ENCODE peak calls at places on chromosomes 16 and 17, in nine cellular contexts. I is fibroblast of lung, E is PC-3, L is HCT116, S is neural progenitor cell, K is DND-41, U is kidney, H is NT2/D1, P is IMR-90. C is an unnamed sample.

GRCh38 chr16:35574454-35575431 is 2115.3 kb downstream of the TP53TG3F start:
- DNase-seq in I (no peak), E (no peak), L (no peak), S (no peak), K (no peak), U (peak; percentile 76), H (no peak), P (no peak), C (no peak)

GRCh38 chr17:50533720-50534148 is 1.2 kb downstream of the EPN3 start:
- DNase-seq in I (peak; percentile 41), E (peak; percentile 63), L (no peak), S (no peak), K (no peak), U (peak; percentile 86), H (no peak), P (peak; percentile 33), C (no peak)

GRCh38 chr17:81254955-81255717 is 16.0 kb downstream of the NDUFAF8 start:
- DNase-seq in I (peak; percentile 77), E (peak; percentile 77), L (no peak), S (peak; percentile 76), K (no peak), U (peak; percentile 95), H (no peak), P (peak; percentile 82), C (no peak)

GRCh38 chr17:53649201-53649600 is 173.5 kb upstream of the KIF2B start:
- DNase-seq in I (no peak), E (no peak), L (no peak), S (no peak), K (no peak), U (no peak), H (no peak), P (no peak), C (no peak)

GRCh38 chr17:65975878-65976277 is 216.1 kb downstream of the CEP112 start:
- DNase-seq in I (no peak), E (no peak), L (no peak), S (peak; percentile 59), K (no peak), U (no peak), H (no peak), P (no peak), C (no peak)

GRCh38 chr16:4307215-4308037 is 8.4 kb upstream of the GLIS2 start:
- DNase-seq in I (peak; percentile 93), E (peak; percentile 95), L (peak; percentile 92), S (peak; percentile 97), K (peak; percentile 98), U (peak; percentile 99), H (peak; percentile 86), P (peak; percentile 94), C (no peak)

GRCh38 chr16:70428178-70428998 is 10.5 kb downstream of the ST3GAL2 start:
- DNase-seq in I (peak; percentile 96), E (peak; percentile 91), L (peak; percentile 51), S (peak; percentile 75), K (peak; percentile 35), U (peak; percentile 98), H (peak; percentile 59), P (peak; percentile 97), C (no peak)

GRCh38 chr17:79801156-79802038 is 4.5 kb upstream of the CBX8 start:
- DNase-seq in I (peak; percentile 36), E (peak; percentile 54), L (peak; percentile 45), S (peak; percentile 63), K (no peak), U (no peak), H (no peak), P (no peak), C (no peak)

GRCh38 chr16:520847-521246 is 6.7 kb upstream of the CAPN15 start:
- DNase-seq in I (no peak), E (no peak), L (no peak), S (no peak), K (no peak), U (peak; percentile 73), H (no peak), P (no peak), C (no peak)

GRCh38 chr16:3180445-3180878 is 7.5 kb upstream of the OR1F1 start:
- DNase-seq in I (no peak), E (no peak), L (no peak), S (no peak), K (no peak), U (no peak), H (no peak), P (no peak), C (no peak)

GRCh38 chr16:30697264-30698138 is 1.5 kb upstream of the SRCAP start:
- DNase-seq in I (peak; percentile 9), E (peak; percentile 4), L (no peak), S (no peak), K (no peak), U (no peak), H (no peak), P (peak; percentile 94), C (no peak)

GRCh38 chr16:31465788-31466370 is 6.1 kb upstream of the TGFB1I1 start:
- DNase-seq in I (no peak), E (no peak), L (no peak), S (no peak), K (no peak), U (peak; percentile 49), H (no peak), P (no peak), C (no peak)

GRCh38 chr17:51721711-51722110 is 436.8 kb downstream of the CA10 start:
- DNase-seq in I (no peak), E (peak; percentile 49), L (no peak), S (no peak), K (no peak), U (no peak), H (no peak), P (no peak), C (no peak)

GRCh38 chr17:64679710-64680216 is 17.7 kb upstream of the SMURF2 start:
- DNase-seq in I (peak; percentile 99), E (peak; percentile 99), L (peak; percentile 91), S (no peak), K (no peak), U (no peak), H (no peak), P (peak; percentile 99), C (no peak)

GRCh38 chr16:30184430-30185140 is 1.2 kb downstream of the CORO1A start:
- DNase-seq in I (no peak), E (no peak), L (no peak), S (no peak), K (peak; percentile 50), U (peak; percentile 73), H (no peak), P (no peak), C (no peak)

DNA sequence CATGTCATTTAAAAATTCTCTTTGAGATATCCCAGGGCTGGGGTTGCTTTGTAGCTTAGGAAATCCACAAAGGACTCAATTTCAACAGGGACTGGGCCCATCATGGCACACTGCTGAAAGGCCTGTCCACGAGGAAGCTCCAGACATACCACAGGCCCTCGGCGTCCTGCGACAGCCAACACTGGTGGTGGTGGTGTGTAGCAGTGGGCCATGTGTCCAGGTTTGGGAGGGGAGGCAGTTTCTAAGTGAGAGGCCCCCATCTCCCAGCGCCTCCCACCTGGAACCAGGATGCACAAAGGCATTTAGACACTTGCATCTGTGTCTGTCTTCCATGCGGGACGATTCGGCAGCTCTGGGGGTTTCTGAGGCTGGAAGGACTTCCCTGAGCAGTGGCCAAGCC is 65.2 kb upstream of the ZNF423 start:
- DNase-seq in I (no peak), E (no peak), L (no peak), S (no peak), K (no peak), U (no peak), H (no peak), P (no peak), C (no peak)
- H3K4me3 ChIP-seq in I (no peak overlapping the region), E (no peak overlapping the region), L (no peak overlapping the region), S (no peak overlapping the region), K (no peak overlapping the region), U (no peak overlapping the region), H (no peak overlapping the region), P (no peak overlapping the region), C (no peak overlapping the region)

DNA sequence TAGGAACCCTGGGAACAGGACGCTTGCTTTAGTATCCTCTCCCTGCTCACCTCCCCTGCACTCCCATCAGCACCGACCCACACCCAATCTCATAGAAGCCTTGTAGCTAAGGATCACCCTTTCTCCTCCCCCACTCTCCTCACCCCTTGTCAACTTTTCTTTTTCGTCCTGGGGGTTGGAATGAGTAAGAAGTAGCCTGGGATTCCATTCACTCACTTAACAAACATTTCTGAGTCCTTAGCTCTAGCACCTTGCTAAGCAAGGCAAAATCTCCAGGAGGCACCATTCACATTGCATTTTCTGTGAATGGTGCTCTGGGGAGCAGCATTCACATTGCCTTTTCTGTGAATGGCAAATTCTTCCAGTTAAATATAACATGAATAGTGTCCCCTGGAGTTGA is 1.1 kb upstream of the PGAP3 start:
- DNase-seq in I (no peak), E (no peak), L (no peak), S (peak; percentile 32), K (no peak), U (peak; percentile 9), H (peak; percentile 83), P (no peak), C (no peak)
- H3K9ac ChIP-seq in I (no peak overlapping the region), E (peak overlapping the region; percentile 82), L (peak overlapping the region; percentile 77), S (no peak overlapping the region), K (peak overlapping the region; percentile 74), U (no peak overlapping the region), H (peak overlapping the region; percentile 78), P (peak overlapping the region; percentile 87), C (peak overlapping the region; percentile 76)

DNA sequence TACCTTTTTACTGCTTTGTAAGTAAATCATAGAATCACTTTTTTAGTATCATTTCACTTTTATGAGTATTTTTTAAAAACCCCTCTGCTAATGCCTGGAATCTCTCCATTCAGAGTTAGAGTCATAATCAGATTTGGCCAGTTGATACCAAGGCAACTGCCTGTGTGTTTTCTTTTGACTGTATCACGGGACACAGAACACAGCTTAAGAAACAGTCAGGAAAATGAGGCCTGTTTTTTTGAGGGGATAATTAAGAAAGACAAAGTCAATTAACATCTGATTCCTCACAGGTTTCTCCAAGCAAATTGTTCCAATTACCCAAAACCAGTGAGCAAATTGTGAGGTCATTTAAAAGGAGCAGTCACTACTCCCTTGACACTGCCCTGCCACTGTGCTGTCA is 944.5 kb upstream of the SOX9 start:
- DNase-seq in I (no peak), E (no peak), L (no peak), S (no peak), K (no peak), U (no peak), H (no peak), P (no peak), C (no peak)
- H3K9me3 ChIP-seq in I (no peaks in the 10 kb centered on the region), E (no peaks in the 10 kb centered on the region), L (no peaks in the 10 kb centered on the region), S (no peaks in the 10 kb centered on the region), K (no peaks in the 10 kb centered on the region), U (no peaks in the 10 kb centered on the region), H (no peaks in the 10 kb centered on the region), P (no peaks in the 10 kb centered on the region), C (no peaks in the 10 kb centered on the region)

GRCh38 chr17:78315355-78316114 is 44.3 kb downstream of the SOCS3 start:
- DNase-seq in I (peak; percentile 90), E (peak; percentile 99), L (peak; percentile 88), S (no peak), K (no peak), U (peak; percentile 97), H (no peak), P (peak; percentile 92), C (peak; percentile 79)

GRCh38 chr17:78314683-78315354 is 45.1 kb downstream of the SOCS3 start:
- DNase-seq in I (no peak), E (no peak), L (no peak), S (no peak), K (no peak), U (peak; percentile 76), H (no peak), P (no peak), C (no peak)

GRCh38 chr17:78316115-78316866 is 43.6 kb downstream of the SOCS3 start:
- DNase-seq in I (no peak), E (no peak), L (no peak), S (no peak), K (no peak), U (no peak), H (no peak), P (no peak), C (no peak)

GRCh38 chr17:78316867-78317816 is 42.7 kb downstream of the SOCS3 start:
- DNase-seq in I (peak; percentile 45), E (peak; percentile 50), L (no peak), S (peak; percentile 53), K (no peak), U (peak; percentile 94), H (peak; percentile 47), P (peak; percentile 71), C (no peak)

GRCh38 chr17:78313735-78314648 is 45.9 kb downstream of the SOCS3 start:
- DNase-seq in I (peak; percentile 68), E (peak; percentile 99), L (peak; percentile 92), S (peak; percentile 75), K (peak; percentile 78), U (peak; percentile 97), H (peak; percentile 49), P (peak; percentile 59), C (no peak)
- H3K4me3 ChIP-seq in I (peak overlapping the region; percentile 29), E (peak overlapping the region; percentile 68), L (peak overlapping the region; percentile 32), S (peak overlapping the region; percentile 61), K (no peak overlapping the region), U (peak overlapping the region; percentile 41), H (peak overlapping the region; percentile 63), P (peak overlapping the region; percentile 44), C (peak overlapping the region; percentile 51)